ENCODE peak calls at places on chromosome 2, in seven cellular contexts. One of them, this sample, is unnamed.

GRCh38 chr2:106147159-106147558 is 46.9 kb downstream of the UXS1 start:
- DNase-seq in DMS 273 treated with DMSO at 0.1 percent for 48 hours: no peak
- DNase-seq in COR-L47: no peak
- DNase-seq in iris pigment epithelial cell: peak; percentile 70
- DNase-seq in HTR-8/SVneo: peak; percentile 65
- DNase-seq in EL: peak; percentile 82
- DNase-seq in WERI-Rb-1: no peak
- DNase-seq in this sample: peak; percentile 60

GRCh38 chr2:10265328-10266132 is 37.2 kb upstream of the HPCAL1 start:
- DNase-seq in WERI-Rb-1: no peak
- DNase-seq in EL: no peak
- DNase-seq in DMS 273 treated with DMSO at 0.1 percent for 48 hours: no peak
- DNase-seq in HTR-8/SVneo: no peak
- DNase-seq in iris pigment epithelial cell: no peak
- DNase-seq in COR-L47: no peak
- DNase-seq in this sample: peak; percentile 83

GRCh38 chr2:232137346-232137745 is 175.8 kb downstream of the DIS3L2 start:
- DNase-seq in DMS 273 treated with DMSO at 0.1 percent for 48 hours: no peak
- DNase-seq in WERI-Rb-1: no peak
- DNase-seq in COR-L47: no peak
- DNase-seq in HTR-8/SVneo: no peak
- DNase-seq in iris pigment epithelial cell: peak; percentile 8
- DNase-seq in EL: peak; percentile 8
- DNase-seq in this sample: no peak

GRCh38 chr2:84486436-84487115 is 27.5 kb upstream of the SUCLG1 start:
- DNase-seq in COR-L47: peak; percentile 17
- DNase-seq in EL: no peak
- DNase-seq in HTR-8/SVneo: no peak
- DNase-seq in iris pigment epithelial cell: peak; percentile 27
- DNase-seq in WERI-Rb-1: no peak
- DNase-seq in DMS 273 treated with DMSO at 0.1 percent for 48 hours: no peak
- DNase-seq in this sample: peak; percentile 2

GRCh38 chr2:162888641-162889040 is 50.1 kb upstream of the KCNH7 start:
- DNase-seq in iris pigment epithelial cell: no peak
- DNase-seq in EL: no peak
- DNase-seq in WERI-Rb-1: no peak
- DNase-seq in HTR-8/SVneo: no peak
- DNase-seq in COR-L47: peak; percentile 35
- DNase-seq in DMS 273 treated with DMSO at 0.1 percent for 48 hours: no peak
- DNase-seq in this sample: no peak

GRCh38 chr2:120734930-120735611 is 597 bp upstream of the GLI2 start:
- DNase-seq in iris pigment epithelial cell: no peak
- DNase-seq in COR-L47: no peak
- DNase-seq in HTR-8/SVneo: no peak
- DNase-seq in DMS 273 treated with DMSO at 0.1 percent for 48 hours: no peak
- DNase-seq in EL: no peak
- DNase-seq in WERI-Rb-1: no peak
- DNase-seq in this sample: no peak

GRCh38 chr2:222296911-222297599 is 1.7 kb downstream of the PAX3 start:
- DNase-seq in COR-L47: no peak
- DNase-seq in DMS 273 treated with DMSO at 0.1 percent for 48 hours: no peak
- DNase-seq in iris pigment epithelial cell: no peak
- DNase-seq in WERI-Rb-1: no peak
- DNase-seq in EL: peak; percentile 76
- DNase-seq in HTR-8/SVneo: no peak
- DNase-seq in this sample: peak; percentile 93

GRCh38 chr2:193895226-193895625 is 1700.5 kb upstream of the TMEFF2 start:
- DNase-seq in EL: no peak
- DNase-seq in HTR-8/SVneo: no peak
- DNase-seq in WERI-Rb-1: no peak
- DNase-seq in DMS 273 treated with DMSO at 0.1 percent for 48 hours: no peak
- DNase-seq in COR-L47: no peak
- DNase-seq in iris pigment epithelial cell: no peak
- DNase-seq in this sample: no peak

GRCh38 chr2:34229998-34230397 is 630.9 kb upstream of the FAM98A start:
- DNase-seq in WERI-Rb-1: peak; percentile 17
- DNase-seq in DMS 273 treated with DMSO at 0.1 percent for 48 hours: no peak
- DNase-seq in EL: no peak
- DNase-seq in COR-L47: no peak
- DNase-seq in iris pigment epithelial cell: no peak
- DNase-seq in HTR-8/SVneo: no peak
- DNase-seq in this sample: no peak

GRCh38 chr2:230054079-230054478 is 14.6 kb downstream of the SLC16A14 start:
- DNase-seq in EL: peak; percentile 67
- DNase-seq in HTR-8/SVneo: peak; percentile 25
- DNase-seq in COR-L47: no peak
- DNase-seq in WERI-Rb-1: no peak
- DNase-seq in iris pigment epithelial cell: peak; percentile 86
- DNase-seq in DMS 273 treated with DMSO at 0.1 percent for 48 hours: no peak
- DNase-seq in this sample: peak; percentile 45

GRCh38 chr2:224591245-224591644 is 6.1 kb upstream of the CUL3 start:
- DNase-seq in HTR-8/SVneo: no peak
- DNase-seq in EL: no peak
- DNase-seq in DMS 273 treated with DMSO at 0.1 percent for 48 hours: no peak
- DNase-seq in iris pigment epithelial cell: no peak
- DNase-seq in WERI-Rb-1: peak; percentile 24
- DNase-seq in COR-L47: no peak
- DNase-seq in this sample: no peak

GRCh38 chr2:63765117-63765516 is 76.6 kb upstream of the UGP2 start:
- DNase-seq in EL: no peak
- DNase-seq in WERI-Rb-1: no peak
- DNase-seq in DMS 273 treated with DMSO at 0.1 percent for 48 hours: no peak
- DNase-seq in iris pigment epithelial cell: no peak
- DNase-seq in HTR-8/SVneo: no peak
- DNase-seq in COR-L47: no peak
- DNase-seq in this sample: no peak

GRCh38 chr2:134926231-134926931 is 7.8 kb downstream of the CCNT2 start:
- DNase-seq in EL: peak; percentile 25
- DNase-seq in WERI-Rb-1: no peak
- DNase-seq in DMS 273 treated with DMSO at 0.1 percent for 48 hours: no peak
- DNase-seq in iris pigment epithelial cell: peak; percentile 12
- DNase-seq in COR-L47: no peak
- DNase-seq in HTR-8/SVneo: no peak
- DNase-seq in this sample: peak; percentile 12

GRCh38 chr2:130341562-130342019 is 1.1 kb upstream of the IMP4 start:
- DNase-seq in DMS 273 treated with DMSO at 0.1 percent for 48 hours: no peak
- DNase-seq in WERI-Rb-1: no peak
- DNase-seq in COR-L47: peak; percentile 31
- DNase-seq in EL: no peak
- DNase-seq in HTR-8/SVneo: no peak
- DNase-seq in iris pigment epithelial cell: no peak
- DNase-seq in this sample: no peak

GRCh38 chr2:233443511-233444183 is 89.4 kb downstream of the DGKD start:
- DNase-seq in EL: peak; percentile 68
- DNase-seq in WERI-Rb-1: peak; percentile 81
- DNase-seq in DMS 273 treated with DMSO at 0.1 percent for 48 hours: peak; percentile 27
- DNase-seq in iris pigment epithelial cell: peak; percentile 80
- DNase-seq in HTR-8/SVneo: peak; percentile 90
- DNase-seq in COR-L47: peak; percentile 46
- DNase-seq in this sample: peak; percentile 76

GRCh38 chr2:47267389-47268086 is 112.4 kb upstream of the STPG4 start:
- DNase-seq in iris pigment epithelial cell: no peak
- DNase-seq in HTR-8/SVneo: no peak
- DNase-seq in DMS 273 treated with DMSO at 0.1 percent for 48 hours: no peak
- DNase-seq in EL: no peak
- DNase-seq in COR-L47: no peak
- DNase-seq in WERI-Rb-1: no peak
- DNase-seq in this sample: peak; percentile 27

GRCh38 chr2:108988796-108989713 is at the start of gene EDAR:
- DNase-seq in WERI-Rb-1: peak; percentile 70
- DNase-seq in HTR-8/SVneo: peak; percentile 73
- DNase-seq in DMS 273 treated with DMSO at 0.1 percent for 48 hours: no peak
- DNase-seq in EL: peak; percentile 24
- DNase-seq in iris pigment epithelial cell: peak; percentile 24
- DNase-seq in COR-L47: peak; percentile 73
- DNase-seq in this sample: peak; percentile 14

GRCh38 chr2:151669585-151670081 is 64.6 kb downstream of the NEB start:
- DNase-seq in iris pigment epithelial cell: no peak
- DNase-seq in EL: no peak
- DNase-seq in HTR-8/SVneo: no peak
- DNase-seq in WERI-Rb-1: no peak
- DNase-seq in DMS 273 treated with DMSO at 0.1 percent for 48 hours: no peak
- DNase-seq in COR-L47: no peak
- DNase-seq in this sample: no peak

GRCh38 chr2:63903003-63903402 is 61.3 kb downstream of the UGP2 start:
- DNase-seq in DMS 273 treated with DMSO at 0.1 percent for 48 hours: no peak
- DNase-seq in COR-L47: no peak
- DNase-seq in EL: peak; percentile 8
- DNase-seq in HTR-8/SVneo: no peak
- DNase-seq in iris pigment epithelial cell: peak; percentile 52
- DNase-seq in WERI-Rb-1: no peak
- DNase-seq in this sample: no peak

GRCh38 chr2:186554450-186554849 is 35.4 kb upstream of the ITGAV start:
- DNase-seq in COR-L47: no peak
- DNase-seq in DMS 273 treated with DMSO at 0.1 percent for 48 hours: no peak
- DNase-seq in WERI-Rb-1: no peak
- DNase-seq in EL: no peak
- DNase-seq in iris pigment epithelial cell: no peak
- DNase-seq in HTR-8/SVneo: no peak
- DNase-seq in this sample: no peak

GRCh38 chr2:3902131-3902530 is 198.8 kb downstream of the DCDC2C start:
- DNase-seq in DMS 273 treated with DMSO at 0.1 percent for 48 hours: no peak
- DNase-seq in HTR-8/SVneo: no peak
- DNase-seq in EL: no peak
- DNase-seq in WERI-Rb-1: no peak
- DNase-seq in iris pigment epithelial cell: no peak
- DNase-seq in COR-L47: no peak
- DNase-seq in this sample: no peak

GRCh38 chr2:25586726-25587144 is 86.6 kb downstream of the DTNB start:
- DNase-seq in COR-L47: no peak
- DNase-seq in WERI-Rb-1: no peak
- DNase-seq in iris pigment epithelial cell: peak; percentile 57
- DNase-seq in EL: peak; percentile 22
- DNase-seq in DMS 273 treated with DMSO at 0.1 percent for 48 hours: no peak
- DNase-seq in HTR-8/SVneo: no peak
- DNase-seq in this sample: peak; percentile 15

GRCh38 chr2:69428981-69429380 is 8.3 kb downstream of the NFU1 start:
- DNase-seq in iris pigment epithelial cell: peak; percentile 11
- DNase-seq in WERI-Rb-1: no peak
- DNase-seq in HTR-8/SVneo: no peak
- DNase-seq in EL: no peak
- DNase-seq in COR-L47: no peak
- DNase-seq in DMS 273 treated with DMSO at 0.1 percent for 48 hours: no peak
- DNase-seq in this sample: no peak

GRCh38 chr2:181746844-181747243 is 66.5 kb upstream of the NEUROD1 start:
- DNase-seq in WERI-Rb-1: no peak
- DNase-seq in iris pigment epithelial cell: peak; percentile 9
- DNase-seq in COR-L47: no peak
- DNase-seq in HTR-8/SVneo: no peak
- DNase-seq in DMS 273 treated with DMSO at 0.1 percent for 48 hours: no peak
- DNase-seq in EL: no peak
- DNase-seq in this sample: no peak

GRCh38 chr2:74762789-74763188 is 71.1 kb upstream of the HK2 start:
- DNase-seq in HTR-8/SVneo: no peak
- DNase-seq in EL: no peak
- DNase-seq in DMS 273 treated with DMSO at 0.1 percent for 48 hours: no peak
- DNase-seq in WERI-Rb-1: peak; percentile 73
- DNase-seq in COR-L47: no peak
- DNase-seq in iris pigment epithelial cell: no peak
- DNase-seq in this sample: no peak

GRCh38 chr2:88172882-88173281 is 2.7 kb downstream of the THNSL2 start:
- DNase-seq in iris pigment epithelial cell: no peak
- DNase-seq in DMS 273 treated with DMSO at 0.1 percent for 48 hours: no peak
- DNase-seq in HTR-8/SVneo: no peak
- DNase-seq in EL: no peak
- DNase-seq in WERI-Rb-1: no peak
- DNase-seq in COR-L47: no peak
- DNase-seq in this sample: no peak

GRCh38 chr2:218072002-218072401 is 2.9 kb downstream of the RUFY4 start:
- DNase-seq in COR-L47: no peak
- DNase-seq in WERI-Rb-1: no peak
- DNase-seq in HTR-8/SVneo: no peak
- DNase-seq in EL: no peak
- DNase-seq in iris pigment epithelial cell: no peak
- DNase-seq in DMS 273 treated with DMSO at 0.1 percent for 48 hours: no peak
- DNase-seq in this sample: no peak

GRCh38 chr2:158104903-158105302 is 3.2 kb downstream of the UPP2 start:
- DNase-seq in HTR-8/SVneo: no peak
- DNase-seq in EL: no peak
- DNase-seq in DMS 273 treated with DMSO at 0.1 percent for 48 hours: no peak
- DNase-seq in WERI-Rb-1: no peak
- DNase-seq in COR-L47: no peak
- DNase-seq in iris pigment epithelial cell: no peak
- DNase-seq in this sample: no peak

GRCh38 chr2:2662037-2662846 is 331.2 kb upstream of the MYT1L start:
- DNase-seq in WERI-Rb-1: no peak
- DNase-seq in iris pigment epithelial cell: no peak
- DNase-seq in EL: no peak
- DNase-seq in COR-L47: peak; percentile 77
- DNase-seq in DMS 273 treated with DMSO at 0.1 percent for 48 hours: no peak
- DNase-seq in HTR-8/SVneo: no peak
- DNase-seq in this sample: peak; percentile 49

GRCh38 chr2:204892506-204893255 is 347.4 kb downstream of the PARD3B start:
- DNase-seq in EL: peak; percentile 84
- DNase-seq in DMS 273 treated with DMSO at 0.1 percent for 48 hours: no peak
- DNase-seq in HTR-8/SVneo: no peak
- DNase-seq in COR-L47: no peak
- DNase-seq in WERI-Rb-1: no peak
- DNase-seq in iris pigment epithelial cell: peak; percentile 56
- DNase-seq in this sample: no peak